ENCODE peak calls at places on chromosome 7, in seven cellular contexts. S is mammary epithelial cell, W is Panc1, C is brain microvascular endothelial cell, K is A549, B is choroid plexus epithelial cell, I is fibroblast of mammary gland. F is an unnamed sample.

GRCh38 chr7:26167293-26167934 is 15.4 kb downstream of the NFE2L3 start:
- DNase-seq in S (no peak), W (no peak), C (no peak), K (no peak), B (no peak), I (no peak), F (no peak)

GRCh38 chr7:40673285-40673684 is 538.5 kb downstream of the SUGCT start:
- DNase-seq in S (peak), W (peak), C (peak), K (no peak), B (peak), I (peak), F (no peak)

GRCh38 chr7:18685961-18686360 is 190.4 kb downstream of the HDAC9 start:
- DNase-seq in S (peak), W (no peak), C (peak), K (no peak), B (peak), I (peak), F (no peak)

GRCh38 chr7:81584667-81585066 is 185.2 kb downstream of the HGF start:
- DNase-seq in S (no peak), W (no peak), C (no peak), K (no peak), B (peak), I (peak), F (no peak)

GRCh38 chr7:123601530-123601929 is at the start of gene ASB15:
- DNase-seq in S (no peak), W (no peak), C (no peak), K (no peak), B (peak), I (no peak), F (no peak)

GRCh38 chr7:47460251-47460989 is 121.5 kb downstream of the TNS3 start:
- DNase-seq in S (no peak), W (no peak), C (no peak), K (no peak), B (no peak), I (peak), F (no peak)

GRCh38 chr7:7344583-7344982 is 162.2 kb downstream of the C1GALT1 start:
- DNase-seq in S (no peak), W (no peak), C (no peak), K (no peak), B (no peak), I (no peak), F (no peak)

GRCh38 chr7:123863461-123863860 is 18.5 kb downstream of the HYAL4 start:
- DNase-seq in S (peak), W (no peak), C (no peak), K (no peak), B (no peak), I (no peak), F (no peak)

GRCh38 chr7:100221767-100222444 is 2.2 kb downstream of the PVRIG start:
- DNase-seq in S (no peak), W (no peak), C (no peak), K (no peak), B (no peak), I (no peak), F (no peak)

GRCh38 chr7:29287366-29287765 is 92.8 kb downstream of the CHN2 start:
- DNase-seq in S (peak), W (no peak), C (peak), K (peak), B (peak), I (peak), F (no peak)

GRCh38 chr7:30862987-30863693 is 48.5 kb upstream of the AQP1 start:
- DNase-seq in S (no peak), W (no peak), C (no peak), K (no peak), B (no peak), I (peak), F (no peak)

GRCh38 chr7:121049897-121050296 is 61.4 kb downstream of the CPED1 start:
- DNase-seq in S (no peak), W (no peak), C (no peak), K (no peak), B (no peak), I (no peak), F (no peak)

GRCh38 chr7:127654404-127655392 is 2.7 kb downstream of the SND1 start:
- DNase-seq in S (peak), W (no peak), C (no peak), K (no peak), B (peak), I (peak), F (no peak)

GRCh38 chr7:66099551-66100407 is 14.9 kb upstream of the CRCP start:
- DNase-seq in S (peak), W (no peak), C (peak), K (peak), B (peak), I (peak), F (peak)

GRCh38 chr7:24365606-24366005 is 81.6 kb downstream of the NPY start:
- DNase-seq in S (no peak), W (no peak), C (no peak), K (no peak), B (no peak), I (no peak), F (no peak)

GRCh38 chr7:31335161-31335888 is 5.2 kb downstream of the NEUROD6 start:
- DNase-seq in S (no peak), W (no peak), C (no peak), K (no peak), B (no peak), I (no peak), F (no peak)

GRCh38 chr7:27576360-27576944 is 86.2 kb downstream of the HIBADH start:
- DNase-seq in S (peak), W (peak), C (no peak), K (peak), B (peak), I (peak), F (peak)

GRCh38 chr7:90222811-90223725 is 11.5 kb downstream of the STEAP2 start:
- DNase-seq in S (peak), W (no peak), C (no peak), K (no peak), B (no peak), I (peak), F (no peak)

GRCh38 chr7:106610996-106611886 is 49.7 kb downstream of the CCDC71L start:
- DNase-seq in S (peak), W (no peak), C (no peak), K (no peak), B (peak), I (peak), F (no peak)

GRCh38 chr7:108442039-108442568 is 14.1 kb downstream of the NRCAM start:
- DNase-seq in S (peak), W (no peak), C (no peak), K (peak), B (no peak), I (peak), F (no peak)

GRCh38 chr7:44608916-44609648 is 2.7 kb downstream of the OGDH start:
- DNase-seq in S (no peak), W (no peak), C (no peak), K (no peak), B (no peak), I (peak), F (no peak)

GRCh38 chr7:116899308-116899707 is 36.9 kb downstream of the CAPZA2 start:
- DNase-seq in S (peak), W (no peak), C (no peak), K (no peak), B (peak), I (peak), F (no peak)

GRCh38 chr7:38171558-38172403 is 6.3 kb upstream of the STARD3NL start:
- DNase-seq in S (no peak), W (no peak), C (no peak), K (no peak), B (no peak), I (no peak), F (no peak)

GRCh38 chr7:70638381-70639128 is 493.4 kb upstream of the GALNT17 start:
- DNase-seq in S (no peak), W (no peak), C (no peak), K (no peak), B (no peak), I (peak), F (no peak)

GRCh38 chr7:152884321-152884720 is 124.8 kb downstream of the ACTR3B start:
- DNase-seq in S (no peak), W (no peak), C (no peak), K (no peak), B (no peak), I (no peak), F (no peak)

GRCh38 chr7:33807779-33808482 is 97.4 kb upstream of the BMPER start:
- DNase-seq in S (peak), W (no peak), C (peak), K (peak), B (peak), I (peak), F (no peak)

GRCh38 chr7:46100521-46100920 is 179.4 kb upstream of the IGFBP3 start:
- DNase-seq in S (no peak), W (no peak), C (no peak), K (no peak), B (peak), I (no peak), F (no peak)

GRCh38 chr7:76302299-76303056 is at the start of gene HSPB1:
- DNase-seq in S (peak), W (no peak), C (peak), K (peak), B (peak), I (peak), F (peak)

GRCh38 chr7:94266278-94266677 is 128.4 kb upstream of the COL1A2 start:
- DNase-seq in S (peak), W (no peak), C (no peak), K (no peak), B (peak), I (peak), F (no peak)

GRCh38 chr7:142833174-142834027 is 21.5 kb upstream of the EPHB6 start:
- DNase-seq in S (no peak), W (no peak), C (no peak), K (no peak), B (no peak), I (peak), F (no peak)

GRCh38 chr7:157547611-157548010 is 210.8 kb downstream of the DNAJB6 start:
- DNase-seq in S (no peak), W (no peak), C (no peak), K (no peak), B (no peak), I (no peak), F (no peak)

GRCh38 chr7:7051221-7051877 is 131.0 kb upstream of the C1GALT1 start:
- DNase-seq in S (no peak), W (no peak), C (no peak), K (no peak), B (no peak), I (no peak), F (no peak)

GRCh38 chr7:1593904-1594421 is 24.1 kb upstream of the PSMG3 start:
- DNase-seq in S (no peak), W (no peak), C (no peak), K (no peak), B (no peak), I (no peak), F (no peak)

GRCh38 chr7:1591876-1592275 is 22.0 kb upstream of the PSMG3 start:
- DNase-seq in S (no peak), W (no peak), C (no peak), K (no peak), B (no peak), I (no peak), F (no peak)

GRCh38 chr7:1595027-1595426 is 25.2 kb upstream of the PSMG3 start:
- DNase-seq in S (no peak), W (no peak), C (no peak), K (no peak), B (no peak), I (no peak), F (no peak)

GRCh38 chr7:1592299-1592842 is 22.5 kb upstream of the PSMG3 start:
- DNase-seq in S (no peak), W (no peak), C (no peak), K (no peak), B (no peak), I (no peak), F (no peak)

DNA sequence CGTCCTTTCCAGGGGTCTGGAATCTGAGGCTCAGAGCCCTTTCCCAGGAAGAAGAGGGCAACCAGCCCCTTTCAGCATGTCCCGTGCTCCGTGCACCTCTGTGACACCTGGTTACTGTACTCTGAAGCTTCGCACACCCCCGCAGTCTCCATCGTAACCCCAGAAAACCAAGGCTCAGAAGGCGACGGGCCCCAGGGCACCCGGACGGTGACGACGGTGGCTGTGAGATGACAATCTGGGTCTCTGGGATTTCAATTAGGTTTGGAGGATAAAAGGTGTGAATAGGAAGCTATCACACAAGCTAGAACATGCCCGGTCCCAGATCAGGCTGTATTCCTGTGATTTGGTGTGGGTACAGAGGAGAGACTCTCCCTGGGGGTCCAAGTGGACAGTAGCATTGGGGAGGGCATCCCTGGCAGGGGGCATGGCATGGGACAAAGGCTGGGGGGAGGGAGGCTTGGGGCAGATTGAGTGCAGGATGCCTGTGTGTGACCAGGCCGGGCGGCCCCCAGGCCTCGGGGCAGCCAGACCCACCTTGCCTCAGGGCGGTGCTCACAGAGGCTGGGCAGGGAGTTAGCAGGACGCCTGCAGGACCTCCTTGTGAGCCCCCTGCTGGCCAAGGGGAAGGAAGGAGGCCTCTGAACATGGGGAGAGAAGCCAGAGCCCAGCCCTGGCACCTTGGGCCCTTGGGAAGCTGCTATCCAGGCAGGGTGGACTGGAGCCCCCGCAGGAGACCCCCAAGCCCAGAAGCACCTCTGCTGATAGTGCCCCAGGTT is 23.4 kb upstream of the PSMG3 start:
- DNase-seq in S (no peak), W (no peak), C (no peak), K (peak), B (peak), I (no peak), F (no peak)
- TF ChIP-seq CTCF in S (peak), W (no peak), C (peak), K (peak), B (peak), I (peak), F (peak)

DNA sequence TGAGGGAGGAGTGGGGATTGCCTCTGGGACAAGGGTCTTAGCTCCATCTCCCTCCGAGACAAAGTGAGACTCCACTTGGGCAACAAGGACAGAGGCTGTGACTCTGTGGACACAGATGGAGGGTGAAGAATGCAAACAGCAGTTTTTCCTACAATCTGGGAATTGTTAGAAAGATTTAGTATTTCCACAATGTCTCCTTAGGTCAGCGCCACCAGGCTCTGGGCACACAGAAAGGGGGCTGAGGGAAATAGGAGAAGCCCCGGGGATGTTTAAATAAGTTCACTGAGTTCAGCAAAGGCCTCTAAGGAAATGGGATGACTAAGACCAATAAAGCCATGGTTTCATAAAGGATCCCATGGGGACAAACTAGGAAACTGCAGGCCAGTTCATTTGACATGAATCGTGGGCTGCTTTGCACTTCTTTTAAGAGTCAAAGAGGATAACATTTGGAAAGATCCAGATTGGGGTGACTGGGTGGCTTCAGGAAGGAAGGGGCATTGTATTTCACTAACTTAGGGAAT is 219.8 kb upstream of the GLI3 start:
- DNase-seq in S (no peak), W (no peak), C (no peak), K (no peak), B (no peak), I (peak), F (no peak)
- TF ChIP-seq CTCF in S (no peak), W (no peak), C (no peak), K (no peak), B (no peak), I (no peak), F (no peak)

GRCh38 chr7:1733206-1733907 is 63.3 kb downstream of the ELFN1 start:
- DNase-seq in S (no peak), W (no peak), C (no peak), K (no peak), B (no peak), I (no peak), F (no peak)
- TF ChIP-seq CTCF in S (no peak), W (no peak), C (no peak), K (no peak), B (no peak), I (no peak), F (peak)

DNA sequence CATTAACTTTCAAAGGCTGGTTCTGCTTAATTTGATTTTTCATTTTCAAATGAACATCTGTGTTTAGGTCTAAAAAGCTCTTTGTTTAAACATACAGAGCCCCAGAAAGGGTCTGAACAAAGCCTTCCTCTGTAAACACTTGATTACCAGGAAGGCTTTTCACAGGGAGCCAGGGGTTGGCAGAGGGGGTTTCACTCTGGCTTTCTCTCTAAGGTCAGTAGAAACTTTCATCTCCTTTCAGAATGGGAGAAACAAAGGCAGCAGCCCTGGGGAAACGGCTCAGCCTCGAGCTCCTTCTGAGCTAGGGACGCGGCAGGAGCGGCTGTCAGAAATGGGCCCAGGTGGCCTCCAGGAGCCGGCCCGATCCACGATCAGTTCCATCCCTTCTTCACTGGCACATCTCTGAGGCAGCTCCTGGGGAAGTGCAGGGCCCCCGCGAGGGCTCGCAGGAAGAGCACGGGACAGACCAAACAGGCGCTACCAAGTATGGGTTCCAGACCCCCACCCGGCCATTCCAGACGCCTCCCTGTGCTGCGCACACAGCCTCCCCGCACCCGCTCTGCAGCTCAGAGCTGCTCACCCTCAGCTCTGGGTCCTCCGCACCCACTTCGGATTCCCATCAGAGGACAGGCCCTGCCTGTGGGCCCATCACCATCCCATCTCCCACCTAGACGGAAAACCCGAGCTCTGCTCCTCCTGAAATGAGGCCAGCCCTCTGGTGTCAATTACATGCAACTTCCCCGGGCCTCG is 124.1 kb downstream of the MAD1L1 start:
- DNase-seq in S (no peak), W (no peak), C (no peak), K (no peak), B (no peak), I (no peak), F (no peak)
- TF ChIP-seq CTCF in S (no peak), W (no peak), C (peak), K (no peak), B (peak), I (no peak), F (no peak)

F was measured in LNCaP clone FGC.